ENCODE peak calls at places on chromosome 9, in four cellular contexts. L, S, H and X are unnamed samples.

GRCh38 chr9:134585746-134586706 is 55.6 kb upstream of the COL5A1 start:
- DNase-seq in S (no peak), H (no peak), L (no peak), X (no peak)

GRCh38 chr9:17332129-17332528 is 197.3 kb downstream of the CNTLN start:
- DNase-seq in L (no peak), S (no peak), H (no peak), X (no peak)

GRCh38 chr9:127177682-127178265 is 55.3 kb upstream of the ANGPTL2 start:
- DNase-seq in H (no peak), S (no peak), L (no peak), X (no peak)

GRCh38 chr9:133439337-133439736 is 17.2 kb downstream of the ADAMTS13 start:
- DNase-seq in S (no peak), H (no peak), L (no peak), X (no peak)

GRCh38 chr9:126093771-126094170 is 232.9 kb upstream of the MVB12B start:
- DNase-seq in H (no peak), S (no peak), L (no peak), X (no peak)

GRCh38 chr9:21551401-21551800 is 69.3 kb upstream of the IFNE start:
- DNase-seq in H (no peak), S (no peak), L (no peak), X (no peak)

GRCh38 chr9:34252670-34253459 is 74.0 kb downstream of the UBAP1 start:
- DNase-seq in H (peak; percentile 18), L (no peak), S (no peak), X (peak; percentile 80)

GRCh38 chr9:137348781-137349470 is 46.9 kb upstream of the NRARP start:
- DNase-seq in L (no peak), H (no peak), S (no peak), X (no peak)

GRCh38 chr9:135523521-135524129 is 2.4 kb downstream of the LCN1 start:
- DNase-seq in L (no peak), H (no peak), S (no peak), X (no peak)

GRCh38 chr9:89676281-89676680 is 71.5 kb downstream of the GADD45G start:
- DNase-seq in S (no peak), L (no peak), H (no peak), X (no peak)

GRCh38 chr9:127113540-127113928 is 8.9 kb downstream of the ANGPTL2 start:
- DNase-seq in H (no peak), L (no peak), S (no peak), X (no peak)

GRCh38 chr9:127761491-127761904 is 17.0 kb downstream of the SH2D3C start:
- DNase-seq in S (no peak), L (no peak), H (no peak), X (no peak)

GRCh38 chr9:111038336-111039202 is at the start of gene LPAR1:
- DNase-seq in L (peak; percentile 54), S (no peak), H (peak; percentile 24), X (no peak)

GRCh38 chr9:35834260-35835215 is 5.5 kb downstream of the TMEM8B start:
- DNase-seq in H (no peak), S (no peak), L (no peak), X (no peak)

GRCh38 chr9:137222190-137223077 is at the start of gene RNF208:
- DNase-seq in H (no peak), S (no peak), L (no peak), X (no peak)

GRCh38 chr9:126376903-126377342 is 50.3 kb downstream of the MVB12B start:
- DNase-seq in S (no peak), H (no peak), L (no peak), X (no peak)

GRCh38 chr9:82271099-82271498 is 282.5 kb downstream of the SPATA31D1 start:
- DNase-seq in L (peak; percentile 89), S (no peak), H (no peak), X (no peak)

GRCh38 chr9:27499481-27499880 is 24.6 kb upstream of the IFNK start:
- DNase-seq in H (no peak), L (no peak), S (no peak), X (no peak)

GRCh38 chr9:16062542-16063240 is 509.8 kb downstream of the CCDC171 start:
- DNase-seq in S (no peak), H (peak; percentile 6), L (peak; percentile 90), X (no peak)

GRCh38 chr9:20356392-20357206 is 265.7 kb downstream of the MLLT3 start:
- DNase-seq in H (peak; percentile 43), L (peak; percentile 69), S (peak; percentile 53), X (peak; percentile 54)

GRCh38 chr9:115413304-115413703 is 295.3 kb upstream of the TNC start:
- DNase-seq in H (no peak), L (no peak), S (no peak), X (peak; percentile 10)

GRCh38 chr9:18549772-18550171 is 75.8 kb downstream of the ADAMTSL1 start:
- DNase-seq in L (no peak), S (no peak), H (no peak), X (no peak)

GRCh38 chr9:121656941-121657340 is 5.5 kb downstream of the DAB2IP start:
- DNase-seq in L (no peak), S (no peak), H (no peak), X (no peak)

GRCh38 chr9:6759114-6759977 is 1.6 kb downstream of the KDM4C start:
- DNase-seq in S (peak; percentile 53), L (peak; percentile 44), H (peak; percentile 19), X (peak; percentile 63)

GRCh38 chr9:99150456-99151171 is 45.7 kb downstream of the TGFBR1 start:
- DNase-seq in S (no peak), H (no peak), L (no peak), X (no peak)

GRCh38 chr9:38720083-38720755 is at the start of gene FAM240B:
- DNase-seq in S (no peak), L (no peak), H (no peak), X (no peak)

GRCh38 chr9:105608685-105609598 is 51.0 kb downstream of the FKTN start:
- DNase-seq in S (peak; percentile 19), L (peak; percentile 11), H (peak; percentile 48), X (peak; percentile 34)

GRCh38 chr9:8284835-8285234 is 485.3 kb upstream of the DMAC1 start:
- DNase-seq in L (no peak), S (no peak), H (no peak), X (no peak)

GRCh38 chr9:113998529-113999255 is 79.4 kb downstream of the AMBP start:
- DNase-seq in H (no peak), L (no peak), S (no peak), X (no peak)
- TF ChIP-seq CTCF in H (no peak), L (peak; percentile 53), S (no peak), X (no peak)

GRCh38 chr9:87498046-87498815 is 564 bp downstream of the DAPK1 start:
- DNase-seq in H (no peak), L (no peak), S (no peak), X (peak; percentile 52)
- TF ChIP-seq CTCF in H (no peak), L (no peak), S (no peak), X (no peak)

GRCh38 chr9:129669141-129669718 is 3.8 kb downstream of the PRRX2 start:
- DNase-seq in H (no peak), L (peak; percentile 59), S (no peak), X (no peak)
- TF ChIP-seq CTCF in H (no peak), L (no peak), S (no peak), X (no peak)

GRCh38 chr9:130327070-130327780 is 61.7 kb downstream of the HMCN2 start:
- DNase-seq in H (no peak), S (no peak), L (no peak), X (no peak)
- TF ChIP-seq CTCF in H (no peak), S (peak; percentile 55), L (peak; percentile 39), X (peak; percentile 9)

GRCh38 chr9:1285526-1285925 is 235.4 kb downstream of the DMRT2 start:
- DNase-seq in L (no peak), S (no peak), H (no peak), X (no peak)
- TF ChIP-seq CTCF in L (no peak), S (no peak), H (no peak), X (no peak)

GRCh38 chr9:31839273-31839672 is 545.2 kb upstream of the ACO1 start:
- DNase-seq in L (no peak), H (no peak), S (no peak), X (no peak)
- TF ChIP-seq CTCF in L (no peak), H (peak; percentile 9), S (no peak), X (no peak)